ENCODE peak calls at places on chromosomes 12 and 14, in four cellular contexts. A is GM19239; G is fibroblast of gingiva; K is stimulated activated CD8-positive, alpha-beta memory T cell treated with anti-CD3 and anti-CD28 coated beads, Interleukin-12 subunit alpha, Interleukin-12 subunit beta, amount 100 ng/mL, for 1 hour. X is an unnamed sample.

GRCh38 chr12:8078916-8079315 is 3.2 kb upstream of the NECAP1 start:
- DNase-seq in G (no peak), K (no peak), A (no peak), X (no peak)

GRCh38 chr14:69532561-69533335 is 41.9 kb downstream of the CCDC177 start:
- DNase-seq in G (no peak), A (no peak), K (no peak), X (no peak)

GRCh38 chr14:65241125-65241752 is 138.9 kb upstream of the MAX start:
- DNase-seq in G (no peak), K (no peak), A (no peak), X (peak)

GRCh38 chr14:84937044-84937443 is 592.9 kb upstream of the FLRT2 start:
- DNase-seq in G (no peak), K (no peak), A (no peak), X (no peak)

GRCh38 chr14:87944987-87945604 is 47.9 kb downstream of the GALC start:
- DNase-seq in G (peak), A (no peak), K (no peak), X (no peak)

GRCh38 chr14:34770901-34771300 is 56.5 kb upstream of the CFL2 start:
- DNase-seq in K (no peak), A (no peak), G (no peak), X (no peak)

GRCh38 chr14:26594756-26595545 is 2.9 kb downstream of the NOVA1 start:
- DNase-seq in K (no peak), G (no peak), A (no peak), X (no peak)

GRCh38 chr14:81382517-81383225 is 17.5 kb downstream of the STON2 start:
- DNase-seq in K (no peak), G (no peak), A (no peak), X (no peak)

GRCh38 chr14:41607119-41607785 is 576 bp downstream of the LRFN5 start:
- DNase-seq in G (peak), A (no peak), K (no peak), X (no peak)